ENCODE peak calls at places on chromosomes 7 and 10, in four cellular contexts. O, D, C and F are unnamed samples.

GRCh38 chr7:105327201-105327600 is 61.5 kb downstream of the SRPK2 start:
- DNase-seq in C (no peak), D (no peak), O (no peak), F (no peak)

GRCh38 chr7:77415474-77415821 is 701 bp downstream of the GSAP start:
- DNase-seq in C (no peak), O (peak; percentile 48), D (peak; percentile 83), F (no peak)

GRCh38 chr10:6694447-6695155 is 114.5 kb upstream of the PRKCQ start:
- DNase-seq in D (no peak), O (no peak), C (no peak), F (peak; percentile 68)

GRCh38 chr7:78224923-78225322 is 426.4 kb downstream of the PHTF2 start:
- DNase-seq in C (no peak), O (no peak), D (no peak), F (no peak)

GRCh38 chr7:44288381-44288685 is 37.1 kb downstream of the CAMK2B start:
- DNase-seq in C (no peak), D (no peak), O (no peak), F (no peak)

GRCh38 chr10:89431977-89432376 is 17.6 kb downstream of the IFIT5 start:
- DNase-seq in D (no peak), C (no peak), O (no peak), F (peak; percentile 46)

GRCh38 chr7:6026011-6026819 is 5.0 kb upstream of the ANKRD61 start:
- DNase-seq in O (peak; percentile 89), C (peak; percentile 73), D (peak; percentile 92), F (peak; percentile 22)

GRCh38 chr10:1316107-1316805 is 260.1 kb downstream of the WDR37 start:
- DNase-seq in C (no peak), O (no peak), D (no peak), F (no peak)

GRCh38 chr10:16822726-16823360 is 5.6 kb upstream of the RSU1 start:
- DNase-seq in C (no peak), D (no peak), O (no peak), F (no peak)

GRCh38 chr7:85065888-85066485 is 120.9 kb downstream of the SEMA3D start:
- DNase-seq in C (no peak), O (no peak), D (no peak), F (no peak)

GRCh38 chr7:54541941-54542618 is at the start of gene VSTM2A:
- DNase-seq in O (no peak), D (peak; percentile 75), C (peak; percentile 87), F (no peak)

GRCh38 chr7:137462847-137463246 is 119.3 kb upstream of the PTN start:
- DNase-seq in C (no peak), D (no peak), O (no peak), F (no peak)

GRCh38 chr10:42598249-42598873 is 40.0 kb downstream of the ZNF33B start:
- DNase-seq in C (no peak), D (no peak), O (no peak), F (no peak)

GRCh38 chr10:12314836-12315235 is 34.5 kb upstream of the CAMK1D start:
- DNase-seq in O (no peak), C (no peak), D (no peak), F (no peak)
- TF ChIP-seq CTCF in O (no peak), C (no peak), D (no peak), F (no peak)

GRCh38 chr10:71396084-71396713 is 521 bp upstream of the CDH23 start:
- DNase-seq in D (peak; percentile 74), O (peak; percentile 42), C (peak; percentile 90), F (no peak)

GRCh38 chr10:71394926-71395562 is 1.7 kb upstream of the CDH23 start:
- DNase-seq in O (no peak), C (no peak), D (no peak), F (no peak)

GRCh38 chr10:71396714-71397339 is at the start of gene CDH23:
- DNase-seq in D (peak; percentile 85), C (peak; percentile 88), O (peak; percentile 38), F (no peak)

GRCh38 chr10:71393841-71394475 is 2.8 kb upstream of the CDH23 start:
- DNase-seq in O (no peak), C (no peak), D (no peak), F (no peak)

GRCh38 chr10:71395621-71396020 is 1.1 kb upstream of the CDH23 start:
- DNase-seq in C (peak; percentile 49), D (no peak), O (no peak), F (no peak)
- TF ChIP-seq CTCF in C (no peak), D (no peak), O (peak; percentile 9), F (no peak)

GRCh38 chr7:82810558-82811259 is 352.0 kb downstream of the PCLO start:
- DNase-seq in C (peak; percentile 67), D (no peak), O (no peak), F (peak; percentile 81)
- TF ChIP-seq CTCF in C (peak; percentile 98), D (no peak), O (peak; percentile 46), F (peak; percentile 83)

GRCh38 chr10:13847201-13847631 is 260.5 kb downstream of the PRPF18 start:
- DNase-seq in O (no peak), D (no peak), C (peak; percentile 56), F (no peak)
- TF ChIP-seq CTCF in O (no peak), D (no peak), C (no peak), F (no peak)

GRCh38 chr10:80530251-80530650 is 7.5 kb upstream of the SH2D4B start:
- DNase-seq in C (peak; percentile 42), D (no peak), O (peak; percentile 33), F (peak; percentile 54)
- TF ChIP-seq CTCF in C (no peak), D (peak; percentile 31), O (peak; percentile 25), F (peak; percentile 71)

GRCh38 chr10:93894516-93895378 is 969 bp downstream of the SLC35G1 start:
- DNase-seq in D (no peak), C (peak; percentile 28), O (no peak), F (no peak)

GRCh38 chr10:93899109-93899508 is 5.3 kb downstream of the SLC35G1 start:
- DNase-seq in O (no peak), D (no peak), C (no peak), F (no peak)

GRCh38 chr10:93897070-93897797 is 3.5 kb downstream of the SLC35G1 start:
- DNase-seq in O (peak; percentile 34), C (no peak), D (no peak), F (no peak)

DNA sequence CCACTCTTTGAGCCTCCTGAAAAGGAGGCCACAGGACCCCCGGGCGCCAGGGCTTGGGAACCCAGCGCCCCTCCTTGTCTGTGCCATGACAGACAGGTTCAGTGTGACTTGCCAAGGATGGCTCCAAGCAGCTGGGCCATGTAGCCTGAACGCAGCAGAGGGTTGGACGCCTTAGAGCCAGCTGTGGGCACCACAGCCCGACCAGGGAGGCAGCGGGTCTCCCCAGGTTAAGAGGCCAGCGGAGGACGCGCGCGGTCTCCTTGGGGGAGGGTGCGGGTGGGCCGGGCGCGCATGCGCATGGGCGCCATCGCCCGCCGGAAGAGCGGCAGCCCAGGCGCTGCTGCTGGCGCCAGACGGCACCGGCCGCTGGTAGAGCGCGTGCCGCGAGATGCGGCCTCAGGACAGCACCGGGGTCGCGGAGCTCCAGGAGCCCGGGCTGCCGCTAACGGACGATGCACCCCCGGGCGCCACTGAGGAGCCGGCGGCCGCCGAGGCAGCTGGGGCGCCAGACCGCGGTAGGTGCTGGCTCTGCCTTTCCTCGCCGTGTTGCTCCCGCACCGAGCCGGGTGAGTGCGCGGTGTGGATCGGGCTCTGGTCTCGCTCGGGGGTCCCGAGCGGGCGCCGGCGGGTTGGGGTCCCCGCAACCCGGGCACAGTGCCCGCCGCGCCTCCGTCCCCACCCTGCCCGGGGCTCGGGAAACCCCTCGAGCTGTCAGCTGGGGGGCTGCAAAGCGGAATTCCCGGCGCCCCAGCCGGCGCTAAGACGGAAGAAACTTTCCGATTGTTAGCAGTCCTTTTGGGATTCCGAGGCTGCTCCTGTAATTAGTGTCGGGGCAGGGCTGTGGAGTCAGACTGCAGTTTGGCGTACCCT is at the start of gene SLC35G1:
- DNase-seq in O (peak; percentile 78), C (peak; percentile 95), D (peak; percentile 91), F (peak; percentile 15)
- TF ChIP-seq CTCF in O (no peak), C (no peak), D (no peak), F (no peak)

GRCh38 chr10:97915346-97915745 is 65.7 kb downstream of the GOLGA7B start:
- DNase-seq in O (no peak), D (no peak), C (peak; percentile 47), F (no peak)

GRCh38 chr10:97915761-97916160 is 66.1 kb downstream of the GOLGA7B start:
- DNase-seq in O (no peak), D (no peak), C (no peak), F (no peak)

GRCh38 chr10:97914171-97914836 is 64.7 kb downstream of the GOLGA7B start:
- DNase-seq in O (no peak), C (no peak), D (no peak), F (no peak)

GRCh38 chr10:97913554-97913953 is 63.9 kb downstream of the GOLGA7B start:
- DNase-seq in D (no peak), O (no peak), C (no peak), F (no peak)

DNA sequence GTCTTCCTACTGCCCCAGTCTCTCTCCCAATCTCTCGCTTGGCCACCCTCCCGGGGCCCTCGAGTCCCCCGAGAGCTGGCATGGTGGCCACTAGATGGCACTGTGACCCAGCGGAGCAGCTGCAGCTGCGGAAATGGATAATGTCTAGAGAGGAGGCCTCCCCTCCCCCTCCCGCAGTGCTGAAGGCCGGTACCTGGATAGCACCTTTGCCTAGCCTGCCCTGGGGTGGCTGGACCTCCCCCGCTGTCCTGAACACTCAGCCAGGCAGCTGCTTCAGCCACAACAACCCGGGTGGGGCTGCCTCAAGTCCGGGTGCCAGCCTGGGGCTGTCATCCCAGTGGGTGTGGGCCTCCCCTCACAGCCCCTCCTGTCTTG is 65.2 kb downstream of the GOLGA7B start:
- DNase-seq in C (peak; percentile 92), D (peak; percentile 91), O (peak; percentile 78), F (peak; percentile 40)
- TF ChIP-seq CTCF in C (peak; percentile 93), D (peak; percentile 86), O (peak; percentile 73), F (peak; percentile 96)

DNA sequence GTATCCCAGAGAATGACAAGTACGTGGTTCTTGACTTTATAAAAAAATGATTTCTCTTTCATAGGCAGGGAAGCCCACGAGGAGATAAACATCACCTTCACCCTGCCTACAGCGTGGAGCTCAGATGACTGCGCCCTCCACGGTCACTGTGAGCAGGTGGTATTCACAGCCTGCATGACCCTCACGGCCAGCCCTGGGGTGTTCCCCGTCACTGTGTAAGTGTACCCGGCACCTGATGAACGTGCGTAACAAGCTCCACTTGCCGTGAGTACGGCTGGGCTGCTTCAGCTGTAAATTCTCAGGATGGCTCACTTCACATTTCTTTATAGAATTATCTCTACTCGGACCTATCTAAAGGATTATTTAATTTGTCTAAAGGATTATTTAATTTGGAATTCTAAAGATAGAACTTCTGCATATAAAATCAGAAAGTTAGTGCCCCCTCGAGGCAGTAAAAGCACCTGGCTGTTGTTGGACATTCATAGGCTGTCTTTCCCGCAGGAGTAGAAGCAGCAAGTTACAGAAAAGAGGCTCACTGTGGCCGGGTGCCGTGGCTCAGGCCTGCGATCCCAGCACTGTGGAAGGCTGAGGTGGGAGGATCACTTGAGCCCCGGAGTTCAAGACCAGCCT is 27.6 kb downstream of the TMEM248 start:
- DNase-seq in D (no peak), C (no peak), O (no peak), F (no peak)
- TF ChIP-seq CTCF in D (no peak), C (peak; percentile 39), O (no peak), F (no peak)

GRCh38 chr7:104074529-104074928 is 85.1 kb upstream of the RELN start:
- DNase-seq in C (no peak), O (no peak), D (no peak), F (no peak)
- TF ChIP-seq CTCF in C (no peak), O (no peak), D (no peak), F (no peak)